ENCODE peak calls at places on chromosomes 4 and X, in nine cellular contexts. W is effector memory CD4-positive, alpha-beta T cell; Y is MM.1S; Z is ovary; F is uterus; A is right atrium auricular region; C is PC-3; I is aorta; H is Panc1. Q is an unnamed sample.

GRCh38 chr4:548976-549375 is 27.1 kb downstream of the TMEM271 start:
- DNase-seq in A (no peak), H (no peak), Y (no peak), F (no peak), W (no peak), Z (no peak), C (no peak), I (no peak), Q (no peak)

GRCh38 chr4:123418486-123418931 is 21.9 kb downstream of the SPRY1 start:
- DNase-seq in H (no peak), Z (no peak), I (no peak), W (no peak), F (no peak), C (peak; percentile 88), A (no peak), Y (peak; percentile 94), Q (no peak)

GRCh38 chrX:139044680-139045079 is 333.2 kb upstream of the FGF13 start:
- DNase-seq in Y (no peak), F (no peak), A (no peak), I (peak; percentile 31), Z (no peak), C (no peak), H (no peak), W (no peak), Q (no peak)

GRCh38 chrX:16077811-16078210 is 45.6 kb upstream of the GRPR start:
- DNase-seq in F (no peak), H (no peak), I (no peak), C (no peak), Z (no peak), Y (no peak), W (no peak), A (no peak), Q (no peak)

GRCh38 chrX:111823068-111823467 is 52.9 kb upstream of the TRPC5OS start:
- DNase-seq in W (no peak), Z (no peak), Y (no peak), F (no peak), A (no peak), I (no peak), C (peak; percentile 9), H (peak; percentile 1), Q (peak; percentile 25)

GRCh38 chrX:646796-647195 is 16.2 kb downstream of the SHOX start:
- DNase-seq in A (no peak), H (no peak), Z (no peak), Y (peak; percentile 11), F (no peak), C (no peak), W (no peak), I (peak; percentile 13), Q (no peak)

GRCh38 chrX:22395372-22395771 is 122.7 kb downstream of the CBLL2 start:
- DNase-seq in W (no peak), A (no peak), C (peak; percentile 55), H (no peak), I (no peak), F (no peak), Z (no peak), Y (no peak), Q (no peak)

GRCh38 chr4:103012085-103012484 is 7.4 kb downstream of the SLC9B1 start:
- DNase-seq in W (no peak), I (no peak), C (peak; percentile 55), A (no peak), F (peak; percentile 38), Z (no peak), H (no peak), Y (no peak), Q (no peak)

GRCh38 chr4:183397741-183398297 is 46.6 kb upstream of the CDKN2AIP start:
- DNase-seq in Z (no peak), F (no peak), H (no peak), W (no peak), C (no peak), I (no peak), Y (no peak), A (no peak), Q (no peak)

GRCh38 chr4:113657834-113658233 is 103.7 kb downstream of the CAMK2D start:
- DNase-seq in F (no peak), I (no peak), A (no peak), W (no peak), C (peak; percentile 75), Y (no peak), H (no peak), Z (no peak), Q (no peak)

GRCh38 chr4:148333265-148333664 is 108.9 kb downstream of the NR3C2 start:
- DNase-seq in H (no peak), F (no peak), Z (no peak), W (no peak), I (no peak), A (no peak), Y (no peak), C (no peak), Q (no peak)

GRCh38 chr4:155339999-155340398 is 36.8 kb downstream of the MAP9 start:
- DNase-seq in I (no peak), H (no peak), Y (no peak), W (no peak), C (no peak), F (no peak), A (no peak), Z (no peak), Q (no peak)

GRCh38 chr4:52877006-52877405 is 14.9 kb downstream of the RASL11B start:
- DNase-seq in Z (no peak), A (no peak), H (no peak), W (no peak), Y (no peak), F (no peak), I (no peak), C (no peak), Q (no peak)

GRCh38 chrX:3526084-3526483 is 179.6 kb upstream of the MXRA5 start:
- DNase-seq in F (no peak), I (no peak), Y (no peak), Z (no peak), C (no peak), H (no peak), A (no peak), W (no peak), Q (no peak)

GRCh38 chr4:76023381-76023780 is at the start of gene CXCL10:
- DNase-seq in A (no peak), Z (no peak), F (no peak), Y (peak; percentile 50), I (no peak), W (no peak), H (no peak), C (no peak), Q (no peak)

GRCh38 chr4:47374477-47374876 is 89.0 kb downstream of the COMMD8 start:
- DNase-seq in H (peak; percentile 51), I (no peak), Y (no peak), F (peak; percentile 23), W (no peak), A (no peak), Z (no peak), C (peak; percentile 19), Q (no peak)

GRCh38 chrX:9339603-9340569 is 125.0 kb upstream of the TBL1X start:
- DNase-seq in Z (peak; percentile 42), F (peak; percentile 62), I (no peak), C (no peak), W (peak; percentile 35), A (no peak), Y (peak; percentile 86), H (no peak), Q (peak; percentile 55)

GRCh38 chr4:86924805-86925204 is 10.0 kb upstream of the AFF1 start:
- DNase-seq in F (no peak), C (peak; percentile 65), I (no peak), Y (no peak), H (no peak), W (no peak), A (no peak), Z (no peak), Q (no peak)

GRCh38 chr4:149735796-149736195 is 79.8 kb downstream of the IQCM start:
- DNase-seq in A (no peak), Y (no peak), F (no peak), H (no peak), Z (no peak), C (peak; percentile 14), W (no peak), I (no peak), Q (no peak)

GRCh38 chr4:2412885-2413716 is 5.3 kb downstream of the ZFYVE28 start:
- DNase-seq in A (peak; percentile 76), W (peak; percentile 95), C (peak; percentile 88), Y (peak; percentile 99), Z (peak; percentile 53), H (peak; percentile 68), I (peak; percentile 93), F (peak; percentile 78), Q (peak; percentile 84)
- H3K4me1 ChIP-seq in A (no peaks in the 10 kb centered on the region), W (peaks cover 66% of the 10 kb centered on the region), C (peaks cover 34% of the 10 kb centered on the region), Y (peaks cover 28% of the 10 kb centered on the region), Z (peaks cover 4% of the 10 kb centered on the region), H (peaks cover 29% of the 10 kb centered on the region), I (no peaks in the 10 kb centered on the region), F (no peaks in the 10 kb centered on the region), Q (peaks cover 25% of the 10 kb centered on the region)

GRCh38 chrX:19748898-19749680 is 138.3 kb downstream of the SH3KBP1 start:
- DNase-seq in H (no peak), Y (no peak), A (no peak), F (no peak), W (no peak), Z (no peak), C (no peak), I (no peak), Q (no peak)
- H3K4me1 ChIP-seq in H (no peaks in the 10 kb centered on the region), Y (peaks cover 34% of the 10 kb centered on the region), A (no peaks in the 10 kb centered on the region), F (no peaks in the 10 kb centered on the region), W (peaks cover 65% of the 10 kb centered on the region), Z (no peaks in the 10 kb centered on the region), C (no peaks in the 10 kb centered on the region), I (no peaks in the 10 kb centered on the region), Q (no peaks in the 10 kb centered on the region)

GRCh38 chrX:118350221-118350620 is 4.3 kb downstream of the WDR44 start:
- DNase-seq in H (no peak), A (no peak), I (no peak), Y (peak; percentile 23), Z (no peak), W (no peak), C (no peak), F (no peak), Q (no peak)
- H3K4me1 ChIP-seq in H (peaks cover 35% of the 10 kb centered on the region), A (no peaks in the 10 kb centered on the region), I (no peaks in the 10 kb centered on the region), Y (peaks cover 16% of the 10 kb centered on the region), Z (no peaks in the 10 kb centered on the region), W (peaks cover 9% of the 10 kb centered on the region), C (peaks cover 20% of the 10 kb centered on the region), F (no peaks in the 10 kb centered on the region), Q (peaks cover 12% of the 10 kb centered on the region)

GRCh38 chrX:107734646-107735045 is 40.9 kb downstream of the TSC22D3 start:
- DNase-seq in W (no peak), A (no peak), Z (no peak), C (no peak), I (no peak), F (no peak), H (no peak), Y (no peak), Q (no peak)

GRCh38 chrX:107738272-107738671 is 37.3 kb downstream of the TSC22D3 start:
- DNase-seq in Y (no peak), F (peak; percentile 12), W (no peak), H (no peak), Z (no peak), A (no peak), I (peak; percentile 71), C (no peak), Q (no peak)

GRCh38 chrX:107739541-107739940 is 36.0 kb downstream of the TSC22D3 start:
- DNase-seq in Z (no peak), A (no peak), C (no peak), Y (no peak), I (no peak), H (no peak), F (no peak), W (no peak), Q (no peak)

GRCh38 chrX:107738768-107739167 is 36.8 kb downstream of the TSC22D3 start:
- DNase-seq in C (no peak), F (peak; percentile 16), A (no peak), Z (peak; percentile 16), W (no peak), I (no peak), Y (no peak), H (no peak), Q (no peak)

GRCh38 chrX:107736781-107737531 is 38.6 kb downstream of the TSC22D3 start:
- DNase-seq in I (peak; percentile 54), Z (no peak), A (no peak), Y (no peak), W (no peak), F (no peak), H (no peak), C (peak; percentile 32), Q (no peak)
- H3K4me1 ChIP-seq in I (peaks cover 3% of the 10 kb centered on the region), Z (peaks cover 18% of the 10 kb centered on the region), A (no peaks in the 10 kb centered on the region), Y (peaks cover 8% of the 10 kb centered on the region), W (peaks cover 19% of the 10 kb centered on the region), F (peaks cover 7% of the 10 kb centered on the region), H (peaks cover 4% of the 10 kb centered on the region), C (peaks cover 5% of the 10 kb centered on the region), Q (peaks cover 20% of the 10 kb centered on the region)